ENCODE peak calls at places on chromosome 21, in six cellular contexts. R is H9, C is neuronal stem cell, G is H1, Z is mesenchymal stem cell, D is trophoblast cell. I is an unnamed sample.

GRCh38 chr21:34180406-34180805 is 107.0 kb downstream of the MRPS6 start:
- DNase-seq in R (no peak), C (no peak), G (no peak), Z (no peak), D (no peak), I (no peak)

GRCh38 chr21:37220981-37221664 is 46.0 kb downstream of the VPS26C start:
- DNase-seq in R (peak), C (no peak), G (peak), Z (peak), D (peak), I (peak)

GRCh38 chr21:21101911-21102310 is 103.7 kb downstream of the NCAM2 start:
- DNase-seq in R (peak), C (peak), G (no peak), Z (peak), D (peak), I (peak)

GRCh38 chr21:29208666-29209059 is 78.2 kb downstream of the MAP3K7CL start:
- DNase-seq in R (no peak), C (no peak), G (no peak), Z (peak), D (no peak), I (peak)

GRCh38 chr21:37606549-37606948 is 240.0 kb downstream of the DYRK1A start:
- DNase-seq in R (no peak), C (no peak), G (no peak), Z (no peak), D (peak), I (no peak)

GRCh38 chr21:31490471-31490870 is 146.4 kb upstream of the TIAM1 start:
- DNase-seq in R (no peak), C (no peak), G (no peak), Z (peak), D (no peak), I (no peak)

GRCh38 chr21:17532292-17532691 is 19.4 kb downstream of the CXADR start:
- DNase-seq in R (no peak), C (no peak), G (no peak), Z (no peak), D (no peak), I (no peak)

GRCh38 chr21:37183749-37184148 is 83.4 kb downstream of the VPS26C start:
- DNase-seq in R (no peak), C (no peak), G (no peak), Z (no peak), D (no peak), I (no peak)

GRCh38 chr21:29297483-29298347 is 1.0 kb upstream of the BACH1 start:
- DNase-seq in R (no peak), C (no peak), G (no peak), Z (no peak), D (no peak), I (no peak)

GRCh38 chr21:23930565-23930964 is 1676.7 kb downstream of the MRPL39 start:
- DNase-seq in R (no peak), C (no peak), G (no peak), Z (no peak), D (no peak), I (no peak)

GRCh38 chr21:46325073-46325912 is 1.3 kb downstream of the PCNT start:
- DNase-seq in R (peak), C (peak), G (peak), Z (peak), D (peak), I (peak)

GRCh38 chr21:34037446-34037845 is 35.9 kb upstream of the MRPS6 start:
- DNase-seq in R (no peak), C (no peak), G (no peak), Z (peak), D (no peak), I (peak)

GRCh38 chr21:32120231-32120630 is 158.6 kb downstream of the MIS18A start:
- DNase-seq in R (no peak), C (no peak), G (no peak), Z (no peak), D (no peak), I (no peak)

GRCh38 chr21:33196956-33197374 is 32.8 kb upstream of the IFNAR2 start:
- DNase-seq in R (peak), C (peak), G (peak), Z (peak), D (peak), I (peak)

GRCh38 chr21:27248791-27249190 is 281.9 kb upstream of the ADAMTS5 start:
- DNase-seq in R (no peak), C (no peak), G (no peak), Z (peak), D (no peak), I (peak)

GRCh38 chr21:37119421-37120218 is 46.6 kb downstream of the TTC3 start:
- DNase-seq in R (peak), C (no peak), G (no peak), Z (no peak), D (no peak), I (no peak)

GRCh38 chr21:36551731-36552457 is 72.0 kb upstream of the CLDN14 start:
- DNase-seq in R (no peak), C (no peak), G (peak), Z (no peak), D (no peak), I (peak)

GRCh38 chr21:31612889-31613785 is 46.4 kb upstream of the SOD1 start:
- DNase-seq in R (no peak), C (peak), G (no peak), Z (peak), D (peak), I (peak)

GRCh38 chr21:36717901-36718465 is 19.1 kb downstream of the SIM2 start:
- DNase-seq in R (no peak), C (no peak), G (no peak), Z (no peak), D (no peak), I (no peak)

GRCh38 chr21:32548978-32549377 is 36.3 kb downstream of the TCP10L start:
- DNase-seq in R (no peak), C (no peak), G (no peak), Z (no peak), D (no peak), I (no peak)

GRCh38 chr21:43736224-43736883 is 17.4 kb downstream of the PDXK start:
- DNase-seq in R (no peak), C (no peak), G (no peak), Z (peak), D (no peak), I (no peak)

GRCh38 chr21:27534211-27534610 is 567.3 kb upstream of the ADAMTS5 start:
- DNase-seq in R (no peak), C (no peak), G (no peak), Z (no peak), D (no peak), I (no peak)

GRCh38 chr21:15616864-15617574 is 112.8 kb upstream of the USP25 start:
- DNase-seq in R (no peak), C (no peak), G (no peak), Z (peak), D (no peak), I (peak)
- H4K91ac ChIP-seq in R (no peak), C (no peak), G (no peak), Z (no peak), D (no peak), I (no peak)

GRCh38 chr21:35428489-35428888 is 379.4 kb upstream of the RUNX1 start:
- DNase-seq in R (no peak), C (no peak), G (no peak), Z (peak), D (no peak), I (no peak)
- H3K4me2 ChIP-seq in R (no peak), C (no peak), G (no peak), Z (no peak), D (peak), I (no peak)

GRCh38 chr21:41639766-41640165 is 127.1 kb downstream of the RIPK4 start:
- DNase-seq in R (no peak), C (no peak), G (no peak), Z (no peak), D (no peak), I (no peak)
- H4K91ac ChIP-seq in R (no peak), C (no peak), G (no peak), Z (no peak), D (no peak), I (no peak)

GRCh38 chr21:25243809-25244208 is 363.5 kb downstream of the MRPL39 start:
- DNase-seq in R (no peak), C (no peak), G (no peak), Z (no peak), D (no peak), I (no peak)

GRCh38 chr21:25234857-25235801 is 372.2 kb downstream of the MRPL39 start:
- DNase-seq in R (no peak), C (no peak), G (no peak), Z (no peak), D (no peak), I (no peak)

GRCh38 chr21:25244735-25245134 is 362.5 kb downstream of the MRPL39 start:
- DNase-seq in R (no peak), C (no peak), G (no peak), Z (no peak), D (no peak), I (no peak)

GRCh38 chr21:25240974-25241373 is 366.3 kb downstream of the MRPL39 start:
- DNase-seq in R (no peak), C (no peak), G (no peak), Z (no peak), D (no peak), I (no peak)
- H3K4me2 ChIP-seq in R (no peak), C (no peak), G (no peak), Z (no peak), D (no peak), I (no peak)

GRCh38 chr21:39675595-39675994 is 62.9 kb downstream of the B3GALT5 start:
- DNase-seq in R (peak), C (no peak), G (no peak), Z (no peak), D (no peak), I (no peak)
- H4K91ac ChIP-seq in R (no peak), C (no peak), G (no peak), Z (peak), D (peak), I (no peak)

DNA sequence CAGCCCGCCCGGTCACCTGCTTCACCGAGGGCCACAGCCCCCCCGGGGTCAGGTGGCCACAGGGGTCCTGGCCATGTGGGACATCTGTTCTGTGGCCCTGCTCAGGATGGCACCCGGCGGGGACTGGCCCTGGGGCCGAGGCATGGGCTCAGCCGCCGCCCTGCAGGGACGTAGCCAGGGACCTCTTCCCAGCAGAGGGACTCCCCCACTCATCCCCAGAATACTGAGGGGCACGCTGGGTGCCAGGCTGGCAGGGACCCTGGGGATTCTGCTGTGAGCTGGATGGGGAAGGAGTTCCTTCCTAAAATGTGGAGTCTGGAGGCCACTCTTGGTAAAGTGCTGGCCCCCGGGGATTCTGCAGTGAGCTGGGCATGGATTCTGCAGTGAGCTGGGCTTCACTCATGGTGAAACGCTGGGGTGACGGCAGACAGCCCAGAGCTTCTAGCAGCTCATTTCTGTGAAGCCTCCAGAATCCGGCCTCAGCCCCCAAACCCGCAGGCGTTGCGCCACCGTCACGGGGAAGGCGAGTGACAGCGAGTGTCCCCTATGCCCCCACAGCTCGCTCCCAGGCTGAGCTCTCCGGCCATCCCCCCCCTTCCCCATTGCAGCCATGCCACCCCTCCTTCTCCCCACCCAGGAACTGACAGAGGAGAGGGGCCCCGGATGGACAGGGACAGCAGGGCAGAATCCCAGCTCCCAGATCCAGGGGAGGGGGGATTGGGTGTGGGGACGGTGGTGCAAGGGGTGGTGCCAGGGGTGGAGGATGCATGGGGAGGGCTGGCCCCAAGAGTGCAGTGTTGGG is 1.4 kb downstream of the ITGB2 start:
- DNase-seq in R (no peak), C (no peak), G (no peak), Z (no peak), D (no peak), I (no peak)
- H3K4me2 ChIP-seq in R (peak), C (peak), G (peak), Z (no peak), D (no peak), I (no peak)

DNA sequence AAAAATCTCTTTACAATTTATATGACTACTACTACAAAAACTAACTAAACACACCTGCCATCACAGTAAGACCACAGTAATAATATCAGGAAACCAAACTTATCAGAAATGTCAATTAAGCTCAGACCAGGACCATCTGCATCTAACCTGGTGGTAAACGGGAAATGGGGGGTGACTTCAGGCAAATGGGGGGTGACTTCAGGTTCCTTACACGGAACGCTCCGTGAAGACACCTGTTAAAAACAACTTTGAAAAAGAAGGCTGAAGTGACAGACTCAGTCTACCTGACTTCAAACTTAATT is 15.8 kb downstream of the PRDM15 start:
- DNase-seq in R (no peak), C (no peak), G (no peak), Z (no peak), D (no peak), I (no peak)
- H4K91ac ChIP-seq in R (no peak), C (no peak), G (no peak), Z (no peak), D (no peak), I (no peak)

DNA sequence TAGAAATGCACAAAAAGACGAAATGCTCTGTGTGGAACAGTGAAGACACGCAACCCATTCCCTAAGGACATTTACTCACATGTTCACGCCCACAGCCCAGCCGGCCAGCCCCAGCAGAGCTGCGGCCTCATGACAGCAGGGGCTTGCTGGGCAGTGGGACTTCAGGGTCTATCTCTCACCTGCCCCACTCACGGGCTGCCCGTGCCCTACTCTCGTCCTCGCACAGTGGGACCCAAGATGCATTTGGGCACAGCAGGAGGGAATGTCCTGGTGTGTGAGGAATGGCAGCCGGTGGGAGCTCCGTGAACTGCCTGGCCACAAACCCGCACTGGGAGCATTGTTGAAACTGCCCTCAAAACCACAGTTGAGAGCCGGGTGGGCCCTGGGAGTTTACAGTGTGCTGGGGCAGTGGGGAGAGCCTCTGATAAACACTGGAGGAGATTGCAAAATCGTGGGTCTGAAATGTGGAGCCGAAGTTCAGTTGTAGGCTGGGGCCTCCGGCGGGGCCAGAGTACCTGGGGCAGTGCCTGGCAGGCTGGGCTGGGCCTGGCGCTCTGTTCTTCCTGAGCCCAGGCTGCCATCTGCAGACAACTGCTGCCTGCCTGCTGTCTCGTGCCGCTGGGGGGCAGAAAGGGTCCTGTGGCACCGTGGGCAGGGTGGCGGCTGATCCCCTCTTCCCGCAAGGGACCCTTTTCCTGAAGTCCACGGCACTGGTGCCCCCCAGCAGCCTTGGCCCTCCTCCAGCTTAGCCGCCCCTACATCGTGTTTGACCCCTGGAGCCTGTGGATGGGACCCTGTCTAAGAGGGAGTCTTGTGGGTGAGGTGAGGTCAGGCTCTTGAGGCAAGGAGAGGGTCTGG is 20.7 kb upstream of the POFUT2 start:
- DNase-seq in R (no peak), C (no peak), G (no peak), Z (peak), D (no peak), I (peak)
- H3K4me2 ChIP-seq in R (no peak), C (no peak), G (no peak), Z (peak), D (no peak), I (peak)

DNA sequence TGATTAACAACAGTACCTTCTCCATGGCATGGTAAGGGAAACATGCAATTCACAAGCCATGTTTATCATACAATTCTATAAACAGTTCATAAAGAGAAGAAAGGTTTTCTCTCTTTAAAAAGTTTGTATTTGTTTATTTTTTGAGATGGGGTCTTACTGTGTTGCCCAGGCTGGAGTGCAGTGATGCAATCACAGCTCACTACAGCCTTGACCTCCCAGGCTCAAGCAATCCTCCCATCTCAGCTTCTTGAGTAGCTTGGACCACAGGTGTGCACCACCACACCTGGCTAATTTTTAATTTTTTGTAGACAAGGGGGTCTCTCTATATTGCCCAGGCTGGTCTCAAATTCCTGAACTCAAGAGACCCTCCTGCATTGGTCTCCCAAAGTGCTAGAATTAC is 28.0 kb downstream of the SLC37A1 start:
- DNase-seq in R (no peak), C (no peak), G (no peak), Z (no peak), D (no peak), I (no peak)
- H4K91ac ChIP-seq in R (no peak), C (no peak), G (no peak), Z (no peak), D (no peak), I (no peak)